ENCODE peak calls at places on chromosomes 6 and 20, in eight cellular contexts. R, D, L, N, Y, B, C and X are unnamed samples.

GRCh38 chr20:16368645-16369292 is 204.5 kb downstream of the KIF16B start:
- DNase-seq in R (no peak), D (no peak), L (peak), N (no peak), Y (no peak), B (peak), C (no peak), X (no peak)

GRCh38 chr6:89347825-89348224 is 4.7 kb downstream of the UBE2J1 start:
- DNase-seq in R (no peak), D (no peak), L (no peak), N (no peak), Y (no peak), B (peak), C (no peak), X (no peak)

GRCh38 chr6:53768636-53769035 is 26.2 kb upstream of the LRRC1 start:
- DNase-seq in R (no peak), D (no peak), L (no peak), N (no peak), Y (no peak), B (peak), C (no peak), X (no peak)

GRCh38 chr20:43765933-43766332 is 39.1 kb upstream of the GTSF1L start:
- DNase-seq in R (no peak), D (no peak), L (no peak), N (no peak), Y (no peak), B (no peak), C (no peak), X (no peak)

GRCh38 chr6:161242113-161242512 is 31.7 kb downstream of the AGPAT4 start:
- DNase-seq in R (no peak), D (no peak), L (no peak), N (no peak), Y (no peak), B (no peak), C (no peak), X (no peak)

GRCh38 chr6:15462717-15463525 is 199.9 kb downstream of the DTNBP1 start:
- DNase-seq in R (no peak), D (no peak), L (no peak), N (no peak), Y (no peak), B (no peak), C (no peak), X (no peak)

GRCh38 chr6:90256698-90257485 is 39.8 kb downstream of the BACH2 start:
- DNase-seq in R (no peak), D (no peak), L (peak), N (no peak), Y (no peak), B (peak), C (no peak), X (no peak)

GRCh38 chr6:129790786-129791185 is 70.3 kb downstream of the TMEM244 start:
- DNase-seq in R (no peak), D (no peak), L (no peak), N (no peak), Y (no peak), B (no peak), C (no peak), X (no peak)

GRCh38 chr6:16236648-16237199 is 1.7 kb upstream of the GMPR start:
- DNase-seq in R (no peak), D (no peak), L (no peak), N (no peak), Y (peak), B (peak), C (no peak), X (no peak)

GRCh38 chr20:64149809-64150560 is 14.3 kb upstream of the MYT1 start:
- DNase-seq in R (no peak), D (no peak), L (no peak), N (peak), Y (no peak), B (no peak), C (no peak), X (no peak)

GRCh38 chr20:23212011-23212410 is 125.9 kb upstream of the CD93 start:
- DNase-seq in R (no peak), D (no peak), L (no peak), N (no peak), Y (no peak), B (no peak), C (no peak), X (no peak)

GRCh38 chr6:56483929-56484328 is 158.8 kb downstream of the DST start:
- DNase-seq in R (no peak), D (no peak), L (no peak), N (no peak), Y (no peak), B (peak), C (no peak), X (no peak)

GRCh38 chr6:49252901-49253300 is 210.2 kb downstream of the MMUT start:
- DNase-seq in R (no peak), D (no peak), L (no peak), N (no peak), Y (no peak), B (no peak), C (no peak), X (no peak)

GRCh38 chr20:61688411-61688810 is 377.3 kb downstream of the TAF4 start:
- DNase-seq in R (no peak), D (no peak), L (no peak), N (no peak), Y (no peak), B (no peak), C (no peak), X (no peak)